ENCODE peak calls at places on chromosome 1, in six cellular contexts. A is NCI-H1092 treated with DMSO at 0.1 percent for 48 hours, O is posterior cingulate gyrus, J is cardiac fibroblast, P is lower lobe of right lung, E is PC-9. Z is an unnamed sample.
A peak's percentile ranks its signal among the peaks of the same experiment; 100 is the strongest.

GRCh38 chr1:239997515-239998311 is 94.0 kb upstream of the FMN2 start:
- DNase-seq in J (no peak), P (no peak), O (no peak), E (no peak), A (no peak), Z (no peak)

GRCh38 chr1:28792644-28793121 is 19.3 kb upstream of the OPRD1 start:
- DNase-seq in J (no peak), E (no peak), A (no peak), O (no peak), P (no peak), Z (no peak)

GRCh38 chr1:9659328-9659727 is 7.8 kb downstream of the PIK3CD start:
- DNase-seq in E (no peak), J (peak; percentile 85), O (no peak), A (no peak), P (no peak), Z (peak; percentile 68)

GRCh38 chr1:40948741-40949528 is 30.6 kb upstream of the CTPS1 start:
- DNase-seq in O (no peak), J (peak; percentile 88), E (peak; percentile 88), A (peak; percentile 70), P (no peak), Z (peak; percentile 84)

GRCh38 chr1:19374402-19374801 is 62.3 kb downstream of the SLC66A1 start:
- DNase-seq in J (no peak), E (no peak), P (no peak), A (peak; percentile 28), O (peak; percentile 55), Z (no peak)

GRCh38 chr1:29352719-29353420 is 116.5 kb downstream of the PTPRU start:
- DNase-seq in O (no peak), E (no peak), J (no peak), A (no peak), P (no peak), Z (no peak)

GRCh38 chr1:93629101-93630059 is 52.3 kb downstream of the BCAR3 start:
- DNase-seq in A (peak; percentile 78), O (peak; percentile 46), P (no peak), J (peak; percentile 89), E (peak; percentile 74), Z (peak; percentile 72)

GRCh38 chr1:97906567-97907228 is 14.1 kb downstream of the DPYD start:
- DNase-seq in J (peak; percentile 95), A (no peak), E (peak; percentile 52), P (peak; percentile 57), O (no peak), Z (peak; percentile 86)

GRCh38 chr1:154629160-154630073 is 21.4 kb upstream of the ADAR start:
- DNase-seq in P (no peak), O (no peak), E (no peak), A (no peak), J (no peak), Z (no peak)

GRCh38 chr1:30724175-30724574 is 790 bp upstream of the MATN1 start:
- DNase-seq in O (no peak), P (no peak), J (no peak), E (no peak), A (no peak), Z (no peak)

GRCh38 chr1:220698607-220699016 is 8.4 kb downstream of the C1orf115 start:
- DNase-seq in A (no peak), J (no peak), O (no peak), P (no peak), E (no peak), Z (no peak)

GRCh38 chr1:163399976-163400375 is 78.2 kb downstream of the NUF2 start:
- DNase-seq in O (peak; percentile 68), J (no peak), E (no peak), A (peak; percentile 96), P (no peak), Z (no peak)